ENCODE peak calls at places on chromosomes 1 and 21, in eight cellular contexts. H is posterior cingulate gyrus; F is H1; Z is OCI-LY7; B is naive B cell; G is GM23338; J is iris pigment epithelial cell; E is activated naive CD4-positive, alpha-beta T cell treated with anti-CD3 and anti-CD28 coated beads, Interleukin-2, amount 50 U/mL, for 16 hours. R is an unnamed sample.

GRCh38 chr1:145751491-145752021 is 32.3 kb downstream of the CD160 start:
- DNase-seq in H (no peak), F (no peak), Z (no peak), B (no peak), G (no peak), J (peak), E (no peak), R (peak)

GRCh38 chr1:115192200-115192767 is 103.0 kb upstream of the TSPAN2 start:
- DNase-seq in H (no peak), F (no peak), Z (no peak), B (no peak), G (no peak), J (peak), E (no peak), R (no peak)

GRCh38 chr21:32328595-32328994 is 29.9 kb downstream of the MRAP start:
- DNase-seq in H (no peak), F (no peak), Z (no peak), B (no peak), G (no peak), J (no peak), E (no peak), R (peak)

GRCh38 chr21:45507888-45508508 is 34.2 kb downstream of the SLC19A1 start:
- DNase-seq in H (peak), F (no peak), Z (no peak), B (no peak), G (no peak), J (no peak), E (no peak), R (no peak)

GRCh38 chr1:89908294-89908992 is 86.5 kb upstream of the ZNF326 start:
- DNase-seq in H (no peak), F (no peak), Z (no peak), B (no peak), G (no peak), J (no peak), E (no peak), R (peak)

GRCh38 chr1:119141020-119141424 is 569 bp upstream of the WARS2 start:
- DNase-seq in H (no peak), F (peak), Z (peak), B (no peak), G (peak), J (no peak), E (peak), R (no peak)

GRCh38 chr1:72018562-72018961 is 263.8 kb downstream of the NEGR1 start:
- DNase-seq in H (no peak), F (no peak), Z (no peak), B (no peak), G (peak), J (no peak), E (no peak), R (no peak)

GRCh38 chr1:213429642-213430041 is 378.6 kb downstream of the RPS6KC1 start:
- DNase-seq in H (no peak), F (no peak), Z (no peak), B (no peak), G (no peak), J (no peak), E (no peak), R (no peak)

GRCh38 chr1:235327559-235328270 is at the start of gene ARID4B:
- DNase-seq in H (peak), F (peak), Z (no peak), B (no peak), G (no peak), J (no peak), E (peak), R (no peak)

GRCh38 chr1:39936724-39937491 is 18.0 kb upstream of the MFSD2A start:
- DNase-seq in H (no peak), F (no peak), Z (no peak), B (no peak), G (no peak), J (no peak), E (no peak), R (no peak)

GRCh38 chr1:50972766-50973165 is 2.7 kb downstream of the CDKN2C start:
- DNase-seq in H (no peak), F (no peak), Z (no peak), B (no peak), G (no peak), J (no peak), E (no peak), R (no peak)

GRCh38 chr1:61132176-61133047 is 50.1 kb downstream of the NFIA start:
- DNase-seq in H (no peak), F (no peak), Z (no peak), B (no peak), G (no peak), J (peak), E (no peak), R (peak)

GRCh38 chr1:108845991-108846390 is 10.9 kb downstream of the AKNAD1 start:
- DNase-seq in H (no peak), F (no peak), Z (no peak), B (no peak), G (no peak), J (no peak), E (no peak), R (no peak)

GRCh38 chr1:154759196-154759595 is 110.9 kb downstream of the KCNN3 start:
- DNase-seq in H (no peak), F (no peak), Z (no peak), B (no peak), G (no peak), J (no peak), E (peak), R (no peak)

GRCh38 chr1:10622896-10623295 is 148.1 kb downstream of the PEX14 start:
- DNase-seq in H (peak), F (no peak), Z (no peak), B (no peak), G (no peak), J (no peak), E (no peak), R (no peak)

GRCh38 chr21:18522181-18522771 is 118.7 kb upstream of the TMPRSS15 start:
- DNase-seq in H (no peak), F (no peak), Z (no peak), B (no peak), G (peak), J (no peak), E (no peak), R (peak)

GRCh38 chr1:70778056-70778762 is 269.4 kb downstream of the PTGER3 start:
- DNase-seq in H (no peak), F (no peak), Z (no peak), B (no peak), G (no peak), J (no peak), E (no peak), R (no peak)

GRCh38 chr1:14923400-14924011 is 230.0 kb upstream of the TMEM51 start:
- DNase-seq in H (no peak), F (no peak), Z (no peak), B (no peak), G (no peak), J (no peak), E (no peak), R (no peak)

GRCh38 chr1:213586609-213586972 is 401.2 kb upstream of the PROX1 start:
- DNase-seq in H (no peak), F (no peak), Z (no peak), B (no peak), G (no peak), J (no peak), E (no peak), R (no peak)

GRCh38 chr1:36583980-36584805 is 101.5 kb upstream of the CSF3R start:
- DNase-seq in H (no peak), F (no peak), Z (no peak), B (no peak), G (no peak), J (no peak), E (no peak), R (no peak)

GRCh38 chr1:10888289-10888688 is 91.8 kb upstream of the CASZ1 start:
- DNase-seq in H (no peak), F (peak), Z (no peak), B (no peak), G (peak), J (no peak), E (no peak), R (no peak)

GRCh38 chr1:83810160-83810559 is 188.8 kb downstream of the TTLL7 start:
- DNase-seq in H (no peak), F (no peak), Z (no peak), B (no peak), G (no peak), J (no peak), E (no peak), R (no peak)

GRCh38 chr1:189752461-189752860 is 725.2 kb downstream of the BRINP3 start:
- DNase-seq in H (no peak), F (no peak), Z (no peak), B (no peak), G (no peak), J (peak), E (no peak), R (peak)

GRCh38 chr1:172398193-172398592 is 22.3 kb upstream of the C1orf105 start:
- DNase-seq in H (no peak), F (no peak), Z (no peak), B (no peak), G (no peak), J (peak), E (no peak), R (peak)

GRCh38 chr1:17335821-17336718 is 28.1 kb downstream of the PADI4 start:
- DNase-seq in H (peak), F (peak), Z (peak), B (peak), G (peak), J (peak), E (peak), R (peak)

GRCh38 chr1:61496501-61496900 is 228.4 kb downstream of the TM2D1 start:
- DNase-seq in H (no peak), F (no peak), Z (no peak), B (no peak), G (no peak), J (peak), E (no peak), R (no peak)

GRCh38 chr1:153220606-153221303 is 3.4 kb downstream of the PRR9 start:
- DNase-seq in H (no peak), F (no peak), Z (no peak), B (no peak), G (no peak), J (no peak), E (no peak), R (no peak)

GRCh38 chr1:30670195-30671060 is 53.0 kb downstream of the MATN1 start:
- DNase-seq in H (peak), F (no peak), Z (no peak), B (no peak), G (no peak), J (peak), E (no peak), R (no peak)

GRCh38 chr1:46594068-46594467 is 10.0 kb downstream of the MKNK1 start:
- DNase-seq in H (no peak), F (no peak), Z (no peak), B (no peak), G (no peak), J (no peak), E (no peak), R (no peak)

GRCh38 chr1:166705376-166706289 is 133.6 kb upstream of the POGK start:
- DNase-seq in H (no peak), F (no peak), Z (no peak), B (no peak), G (no peak), J (no peak), E (no peak), R (no peak)

R was measured in astrocyte of the spinal cord.